ENCODE peak calls at places on chromosome 12, in seven cellular contexts. M, E, F, R, W, T and Y are unnamed samples.

GRCh38 chr12:8780389-8780788 is 42.0 kb upstream of the A2ML1 start:
- DNase-seq in M (peak; percentile 34), E (no peak), F (peak; percentile 10), R (peak; percentile 35), W (peak; percentile 72), T (no peak), Y (no peak)

GRCh38 chr12:47054659-47055058 is 24.8 kb upstream of the PCED1B start:
- DNase-seq in M (no peak), E (no peak), F (no peak), R (no peak), W (no peak), T (no peak), Y (no peak)

GRCh38 chr12:104827587-104827986 is 130.5 kb downstream of the SLC41A2 start:
- DNase-seq in M (no peak), E (no peak), F (no peak), R (no peak), W (peak; percentile 60), T (no peak), Y (no peak)

GRCh38 chr12:121128908-121129704 is 3.6 kb upstream of the P2RX7 start:
- DNase-seq in M (peak; percentile 67), E (peak; percentile 78), F (peak; percentile 36), R (peak; percentile 97), W (peak; percentile 100), T (peak; percentile 78), Y (peak; percentile 93)

GRCh38 chr12:58923781-58924180 is 3.5 kb upstream of the LRIG3 start:
- DNase-seq in M (no peak), E (no peak), F (no peak), R (no peak), W (no peak), T (no peak), Y (no peak)

GRCh38 chr12:11822071-11822818 is 172.8 kb downstream of the ETV6 start:
- DNase-seq in M (peak; percentile 20), E (peak; percentile 37), F (peak; percentile 24), R (peak; percentile 85), W (no peak), T (no peak), Y (peak; percentile 57)

GRCh38 chr12:103855036-103855712 is 14.1 kb upstream of the NT5DC3 start:
- DNase-seq in M (no peak), E (no peak), F (peak; percentile 28), R (no peak), W (no peak), T (no peak), Y (no peak)

GRCh38 chr12:64746663-64747062 is 12.5 kb downstream of the GNS start:
- DNase-seq in M (peak; percentile 18), E (no peak), F (no peak), R (no peak), W (no peak), T (no peak), Y (no peak)

GRCh38 chr12:56629459-56630179 is 507 bp downstream of the BAZ2A start:
- DNase-seq in M (no peak), E (peak; percentile 54), F (peak; percentile 26), R (peak; percentile 48), W (peak; percentile 14), T (peak; percentile 34), Y (peak; percentile 58)

GRCh38 chr12:20370001-20370381 is 1.7 kb downstream of the PDE3A start:
- DNase-seq in M (peak; percentile 11), E (no peak), F (peak; percentile 50), R (no peak), W (peak; percentile 61), T (peak; percentile 38), Y (no peak)

GRCh38 chr12:20097561-20097960 is 270.8 kb upstream of the PDE3A start:
- DNase-seq in M (no peak), E (no peak), F (no peak), R (peak; percentile 55), W (peak; percentile 24), T (no peak), Y (no peak)

GRCh38 chr12:131487379-131488129 is 223.3 kb upstream of the SFSWAP start:
- DNase-seq in M (no peak), E (no peak), F (no peak), R (no peak), W (no peak), T (no peak), Y (no peak)

GRCh38 chr12:24045816-24046257 is 96.4 kb upstream of the SOX5 start:
- DNase-seq in M (no peak), E (no peak), F (no peak), R (no peak), W (peak; percentile 62), T (no peak), Y (no peak)

GRCh38 chr12:52945389-52946232 is 3.3 kb upstream of the KRT18 start:
- DNase-seq in M (peak; percentile 48), E (no peak), F (peak; percentile 71), R (no peak), W (no peak), T (no peak), Y (peak; percentile 65)

GRCh38 chr12:27226319-27226984 is 17.6 kb upstream of the STK38L start:
- DNase-seq in M (no peak), E (no peak), F (peak; percentile 15), R (no peak), W (no peak), T (no peak), Y (no peak)

GRCh38 chr12:32051511-32052299 is 54.9 kb upstream of the BICD1 start:
- DNase-seq in M (peak; percentile 57), E (no peak), F (peak; percentile 45), R (no peak), W (peak; percentile 91), T (no peak), Y (no peak)

GRCh38 chr12:14618990-14619389 is 51.3 kb upstream of the PLBD1 start:
- DNase-seq in M (peak; percentile 40), E (no peak), F (peak; percentile 25), R (no peak), W (peak; percentile 65), T (no peak), Y (no peak)

GRCh38 chr12:111424189-111424792 is 18.6 kb downstream of the SH2B3 start:
- DNase-seq in M (no peak), E (no peak), F (no peak), R (no peak), W (no peak), T (no peak), Y (no peak)

GRCh38 chr12:128693771-128694170 is 130.0 kb downstream of the SLC15A4 start:
- DNase-seq in M (no peak), E (no peak), F (no peak), R (peak; percentile 10), W (no peak), T (no peak), Y (no peak)

GRCh38 chr12:3230758-3231375 is 153.7 kb downstream of the TSPAN9 start:
- DNase-seq in M (no peak), E (no peak), F (no peak), R (no peak), W (no peak), T (no peak), Y (no peak)

GRCh38 chr12:45598761-45599160 is 130.7 kb upstream of the ARID2 start:
- DNase-seq in M (no peak), E (no peak), F (no peak), R (no peak), W (peak; percentile 11), T (no peak), Y (no peak)

GRCh38 chr12:92539966-92540791 is 162.6 kb upstream of the PLEKHG7 start:
- DNase-seq in M (no peak), E (no peak), F (no peak), R (peak; percentile 79), W (no peak), T (peak; percentile 27), Y (no peak)

GRCh38 chr12:44497044-44497443 is 379.1 kb downstream of the NELL2 start:
- DNase-seq in M (no peak), E (no peak), F (no peak), R (no peak), W (peak; percentile 45), T (no peak), Y (no peak)